ENCODE peak calls at places on chromosomes 16 and 17, in ten cellular contexts. C, D, X, H, B, U, J, Q, S and V are unnamed samples.

GRCh38 chr17:79905832-79906231 is 66.6 kb upstream of the CBX4 start:
- DNase-seq in C (peak; percentile 58), H (no peak), J (no peak), B (no peak), D (no peak), X (no peak), Q (no peak), U (no peak), S (peak; percentile 93), V (no peak)

GRCh38 chr17:44780161-44780560 is 21.4 kb downstream of the ADAM11 start:
- DNase-seq in Q (peak; percentile 23), D (no peak), U (no peak), H (no peak), C (no peak), J (no peak), X (no peak), S (no peak), B (no peak), V (no peak)

GRCh38 chr16:51048544-51048943 is 102.5 kb downstream of the SALL1 start:
- DNase-seq in X (no peak), S (no peak), B (no peak), J (no peak), H (no peak), C (peak; percentile 49), D (no peak), U (peak; percentile 13), Q (no peak), V (no peak)

GRCh38 chr16:24700549-24701392 is 28.7 kb upstream of the TNRC6A start:
- DNase-seq in D (no peak), X (no peak), S (no peak), U (peak; percentile 91), C (peak; percentile 100), H (no peak), B (no peak), Q (peak; percentile 83), J (peak; percentile 93), V (no peak)

GRCh38 chr16:23048164-23048563 is 101.1 kb downstream of the USP31 start:
- DNase-seq in S (no peak), J (no peak), D (no peak), U (no peak), B (no peak), H (no peak), X (no peak), Q (no peak), C (no peak), V (no peak)

GRCh38 chr16:57889960-57890751 is 80.8 kb downstream of the CNGB1 start:
- DNase-seq in D (no peak), C (no peak), U (no peak), J (no peak), S (no peak), X (no peak), H (no peak), B (no peak), Q (no peak), V (no peak)

GRCh38 chr16:642189-643049 is 791 bp downstream of the MCRIP2 start:
- DNase-seq in S (peak; percentile 68), U (peak; percentile 55), X (no peak), J (no peak), C (no peak), Q (peak; percentile 79), H (peak; percentile 28), D (no peak), B (peak; percentile 33), V (peak; percentile 35)

GRCh38 chr16:90046971-90047713 is 27.9 kb upstream of the DBNDD1 start:
- DNase-seq in D (no peak), C (no peak), Q (peak; percentile 80), B (no peak), H (no peak), U (peak; percentile 75), X (peak; percentile 60), J (no peak), S (peak; percentile 57), V (no peak)

GRCh38 chr17:55072910-55073309 is 104.3 kb downstream of the STXBP4 start:
- DNase-seq in H (no peak), Q (no peak), U (no peak), D (no peak), B (no peak), J (no peak), C (no peak), X (no peak), S (no peak), V (no peak)

GRCh38 chr16:57152096-57153093 is 33.4 kb downstream of the PSME3IP1 start:
- DNase-seq in H (no peak), B (no peak), D (no peak), S (no peak), X (no peak), Q (no peak), U (no peak), J (no peak), C (no peak), V (no peak)

GRCh38 chr16:65119905-65120341 is 1.9 kb downstream of the CDH11 start:
- DNase-seq in Q (peak; percentile 47), U (peak; percentile 21), X (no peak), B (no peak), J (peak; percentile 53), H (no peak), C (no peak), D (no peak), S (no peak), V (no peak)

GRCh38 chr16:25176136-25176535 is 40.6 kb upstream of the AQP8 start:
- DNase-seq in C (no peak), Q (no peak), X (no peak), H (no peak), J (no peak), S (no peak), U (no peak), D (no peak), B (no peak), V (no peak)

GRCh38 chr17:1793447-1793806 is 31.6 kb downstream of the SERPINF1 start:
- DNase-seq in C (no peak), S (no peak), J (no peak), B (no peak), X (no peak), Q (peak; percentile 17), H (no peak), D (no peak), U (no peak), V (no peak)

GRCh38 chr17:72373910-72374741 is 253.3 kb downstream of the SOX9 start:
- DNase-seq in J (no peak), H (no peak), Q (no peak), C (peak; percentile 83), U (no peak), B (no peak), S (no peak), D (no peak), X (no peak), V (no peak)

GRCh38 chr16:26963109-26963508 is 103.6 kb upstream of the C16orf82 start:
- DNase-seq in C (peak; percentile 24), D (no peak), U (peak; percentile 35), X (peak; percentile 13), S (no peak), H (no peak), J (no peak), B (no peak), Q (no peak), V (peak; percentile 17)

GRCh38 chr17:50660042-50660886 is 25.6 kb downstream of the ABCC3 start:
- DNase-seq in S (peak; percentile 57), H (no peak), C (no peak), B (no peak), D (no peak), U (peak; percentile 36), X (no peak), Q (no peak), J (no peak), V (no peak)

GRCh38 chr17:20706752-20707372 is 127.3 kb downstream of the CDRT15L2 start:
- DNase-seq in C (no peak), B (no peak), J (no peak), D (no peak), U (peak; percentile 2), Q (no peak), S (no peak), H (no peak), X (no peak), V (no peak)

GRCh38 chr16:2981899-2982250 is 1.6 kb upstream of the PKMYT1 start:
- DNase-seq in X (no peak), C (no peak), U (no peak), S (no peak), Q (no peak), H (no peak), D (no peak), B (no peak), J (no peak), V (no peak)

GRCh38 chr17:40548982-40549680 is 16.1 kb downstream of the CCR7 start:
- DNase-seq in B (no peak), C (peak; percentile 57), Q (no peak), H (no peak), U (peak; percentile 57), D (no peak), S (peak; percentile 65), X (no peak), J (peak; percentile 40), V (peak; percentile 15)

GRCh38 chr17:72150632-72151460 is 30.0 kb downstream of the SOX9 start:
- DNase-seq in C (no peak), B (no peak), D (no peak), S (peak; percentile 50), J (no peak), X (no peak), H (no peak), Q (no peak), U (no peak), V (no peak)

GRCh38 chr17:80725532-80725931 is 180.9 kb downstream of the RPTOR start:
- DNase-seq in H (no peak), Q (no peak), U (no peak), S (no peak), J (no peak), B (no peak), X (no peak), C (no peak), D (no peak), V (no peak)

GRCh38 chr16:2015117-2015946 is 4.3 kb upstream of the NPW start:
- DNase-seq in C (no peak), Q (no peak), X (no peak), U (no peak), D (no peak), H (no peak), S (no peak), B (no peak), J (no peak), V (no peak)

GRCh38 chr17:27244481-27245223 is 49.3 kb upstream of the WSB1 start:
- DNase-seq in C (peak; percentile 80), Q (peak; percentile 80), S (no peak), H (no peak), J (peak; percentile 45), U (peak; percentile 79), X (no peak), B (peak; percentile 32), D (no peak), V (no peak)

GRCh38 chr17:80347536-80347935 is 67.4 kb upstream of the ENDOV start:
- DNase-seq in U (no peak), H (no peak), C (no peak), J (no peak), B (no peak), D (no peak), S (no peak), Q (no peak), X (no peak), V (no peak)

GRCh38 chr17:27631897-27632725 is 1.1 kb downstream of the LGALS9 start:
- DNase-seq in U (no peak), S (no peak), C (no peak), D (no peak), Q (no peak), X (no peak), H (no peak), J (no peak), B (no peak), V (no peak)

GRCh38 chr16:58158137-58158536 is 29.0 kb upstream of the CFAP20 start:
- DNase-seq in C (no peak), U (no peak), J (no peak), X (no peak), D (no peak), Q (no peak), B (no peak), S (no peak), H (no peak), V (no peak)

GRCh38 chr16:75535901-75536300 is at the start of gene CHST5:
- DNase-seq in X (no peak), S (no peak), H (no peak), B (no peak), J (no peak), C (no peak), U (no peak), Q (peak; percentile 6), D (no peak), V (no peak)

GRCh38 chr17:82416771-82417170 is 1.4 kb upstream of the HEXD start:
- DNase-seq in U (no peak), C (no peak), J (no peak), S (no peak), H (no peak), D (no peak), X (no peak), B (no peak), Q (no peak), V (no peak)